ENCODE peak calls at places on chromosome 14, in six cellular contexts. One of them, this sample, is unnamed.

GRCh38 chr14:52692248-52692962 is 3.0 kb downstream of the ERO1A start:
- DNase-seq in neuronal stem cell: no peak
- DNase-seq in H1: no peak
- DNase-seq in IMR-90: peak
- DNase-seq in H9: no peak
- DNase-seq in mesenchymal stem cell: peak
- DNase-seq in this sample: no peak

GRCh38 chr14:64704743-64705405 is 650 bp downstream of the PLEKHG3 start:
- DNase-seq in neuronal stem cell: no peak
- DNase-seq in H1: no peak
- DNase-seq in IMR-90: peak
- DNase-seq in H9: no peak
- DNase-seq in mesenchymal stem cell: peak
- DNase-seq in this sample: peak

GRCh38 chr14:73394317-73394716 is 64.0 kb downstream of the NUMB start:
- DNase-seq in neuronal stem cell: no peak
- DNase-seq in H1: no peak
- DNase-seq in IMR-90: no peak
- DNase-seq in H9: no peak
- DNase-seq in mesenchymal stem cell: peak
- DNase-seq in this sample: no peak

GRCh38 chr14:67241416-67242362 is at the start of gene PALS1:
- DNase-seq in neuronal stem cell: no peak
- DNase-seq in H1: no peak
- DNase-seq in IMR-90: peak
- DNase-seq in H9: no peak
- DNase-seq in mesenchymal stem cell: peak
- DNase-seq in this sample: peak

GRCh38 chr14:27528328-27528727 is 930.5 kb upstream of the NOVA1 start:
- DNase-seq in neuronal stem cell: peak
- DNase-seq in H1: no peak
- DNase-seq in IMR-90: no peak
- DNase-seq in H9: no peak
- DNase-seq in mesenchymal stem cell: peak
- DNase-seq in this sample: no peak

GRCh38 chr14:30223385-30223785 is 295.7 kb upstream of the PRKD1 start:
- DNase-seq in neuronal stem cell: no peak
- DNase-seq in H1: no peak
- DNase-seq in IMR-90: peak
- DNase-seq in H9: no peak
- DNase-seq in mesenchymal stem cell: peak
- DNase-seq in this sample: peak

GRCh38 chr14:102020058-102020971 is 55.9 kb downstream of the DYNC1H1 start:
- DNase-seq in neuronal stem cell: no peak
- DNase-seq in H1: no peak
- DNase-seq in IMR-90: peak
- DNase-seq in H9: no peak
- DNase-seq in mesenchymal stem cell: peak
- DNase-seq in this sample: peak

GRCh38 chr14:56686416-56686815 is 106.8 kb downstream of the TMEM260 start:
- DNase-seq in neuronal stem cell: peak
- DNase-seq in H1: peak
- DNase-seq in IMR-90: no peak
- DNase-seq in H9: peak
- DNase-seq in mesenchymal stem cell: no peak
- DNase-seq in this sample: no peak

GRCh38 chr14:52349731-52350130 is 35.6 kb downstream of the PTGER2 start:
- DNase-seq in neuronal stem cell: no peak
- DNase-seq in H1: no peak
- DNase-seq in IMR-90: no peak
- DNase-seq in H9: no peak
- DNase-seq in mesenchymal stem cell: peak
- DNase-seq in this sample: no peak

GRCh38 chr14:52044791-52045522 is 23.9 kb downstream of the NID2 start:
- DNase-seq in neuronal stem cell: no peak
- DNase-seq in H1: no peak
- DNase-seq in IMR-90: peak
- DNase-seq in H9: no peak
- DNase-seq in mesenchymal stem cell: peak
- DNase-seq in this sample: peak

GRCh38 chr14:80211143-80212024 is at the start of gene DIO2:
- DNase-seq in neuronal stem cell: no peak
- DNase-seq in H1: no peak
- DNase-seq in IMR-90: peak
- DNase-seq in H9: peak
- DNase-seq in mesenchymal stem cell: no peak
- DNase-seq in this sample: peak

GRCh38 chr14:22737052-22737451 is 29.4 kb upstream of the OXA1L start:
- DNase-seq in neuronal stem cell: no peak
- DNase-seq in H1: no peak
- DNase-seq in IMR-90: no peak
- DNase-seq in H9: no peak
- DNase-seq in mesenchymal stem cell: peak
- DNase-seq in this sample: peak

GRCh38 chr14:34562776-34563150 is 23.3 kb upstream of the EAPP start:
- DNase-seq in neuronal stem cell: no peak
- DNase-seq in H1: no peak
- DNase-seq in IMR-90: no peak
- DNase-seq in H9: no peak
- DNase-seq in mesenchymal stem cell: no peak
- DNase-seq in this sample: no peak

GRCh38 chr14:32307881-32308582 is 21.1 kb upstream of the AKAP6 start:
- DNase-seq in neuronal stem cell: no peak
- DNase-seq in H1: no peak
- DNase-seq in IMR-90: no peak
- DNase-seq in H9: no peak
- DNase-seq in mesenchymal stem cell: no peak
- DNase-seq in this sample: no peak

GRCh38 chr14:67514650-67515385 is 18.3 kb upstream of the PLEKHH1 start:
- DNase-seq in neuronal stem cell: no peak
- DNase-seq in H1: no peak
- DNase-seq in IMR-90: peak
- DNase-seq in H9: peak
- DNase-seq in mesenchymal stem cell: peak
- DNase-seq in this sample: peak

GRCh38 chr14:91348861-91349465 is 68.7 kb downstream of the CCDC88C start:
- DNase-seq in neuronal stem cell: no peak
- DNase-seq in H1: no peak
- DNase-seq in IMR-90: no peak
- DNase-seq in H9: no peak
- DNase-seq in mesenchymal stem cell: no peak
- DNase-seq in this sample: no peak

GRCh38 chr14:37599527-37600368 is 4.3 kb downstream of the TTC6 start:
- DNase-seq in neuronal stem cell: no peak
- DNase-seq in H1: no peak
- DNase-seq in IMR-90: no peak
- DNase-seq in H9: peak
- DNase-seq in mesenchymal stem cell: peak
- DNase-seq in this sample: no peak

GRCh38 chr14:34199585-34199984 is 248.7 kb upstream of the EGLN3 start:
- DNase-seq in neuronal stem cell: no peak
- DNase-seq in H1: no peak
- DNase-seq in IMR-90: peak
- DNase-seq in H9: no peak
- DNase-seq in mesenchymal stem cell: peak
- DNase-seq in this sample: peak

DNA sequence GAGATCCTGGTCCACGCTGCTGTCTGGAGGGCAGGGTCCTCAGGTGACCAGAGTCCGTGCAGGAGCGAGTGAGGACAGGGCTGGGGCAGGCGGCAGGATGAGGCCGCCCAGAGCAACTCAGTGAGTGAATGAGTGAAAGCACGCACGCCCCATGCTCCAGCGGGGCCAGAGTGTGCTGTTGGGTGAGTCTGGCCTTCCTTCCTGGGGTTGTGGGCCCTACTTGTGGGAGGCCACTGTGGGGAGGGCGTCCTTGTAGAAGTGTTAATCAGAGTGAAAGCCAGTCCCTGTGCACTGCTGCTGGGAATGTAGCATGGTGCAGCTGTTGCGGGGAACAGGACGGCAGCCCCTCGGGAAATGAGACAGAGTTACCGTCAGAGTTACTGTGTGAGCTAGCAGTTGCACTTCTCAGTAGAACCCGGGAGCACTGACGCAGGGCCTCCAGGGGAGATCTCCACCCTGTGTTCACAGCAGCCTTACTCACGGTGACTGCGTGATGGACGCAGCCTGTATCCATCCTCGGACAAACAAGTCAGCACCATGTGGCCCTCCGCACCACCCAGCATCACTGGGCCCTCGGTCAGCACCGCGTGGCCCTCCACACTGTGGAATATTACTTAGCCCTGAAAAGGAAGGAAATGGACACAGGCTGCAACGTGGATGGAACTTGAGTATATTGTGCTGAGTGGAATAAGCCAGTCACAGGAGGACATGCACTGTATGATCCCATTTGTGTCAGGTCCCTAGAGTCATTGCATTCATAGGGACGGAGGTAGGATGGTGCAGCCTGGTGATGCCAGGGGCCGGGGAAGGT is 22.1 kb downstream of the PACS2 start:
- DNase-seq in neuronal stem cell: no peak
- DNase-seq in H1: no peak
- DNase-seq in IMR-90: no peak
- DNase-seq in H9: no peak
- DNase-seq in mesenchymal stem cell: no peak
- DNase-seq in this sample: no peak
- H4K91ac ChIP-seq in neuronal stem cell: peak
- H4K91ac ChIP-seq in H1: no peak
- H4K91ac ChIP-seq in IMR-90: no peak
- H4K91ac ChIP-seq in H9: no peak
- H4K91ac ChIP-seq in mesenchymal stem cell: peak
- H4K91ac ChIP-seq in this sample: no peak

DNA sequence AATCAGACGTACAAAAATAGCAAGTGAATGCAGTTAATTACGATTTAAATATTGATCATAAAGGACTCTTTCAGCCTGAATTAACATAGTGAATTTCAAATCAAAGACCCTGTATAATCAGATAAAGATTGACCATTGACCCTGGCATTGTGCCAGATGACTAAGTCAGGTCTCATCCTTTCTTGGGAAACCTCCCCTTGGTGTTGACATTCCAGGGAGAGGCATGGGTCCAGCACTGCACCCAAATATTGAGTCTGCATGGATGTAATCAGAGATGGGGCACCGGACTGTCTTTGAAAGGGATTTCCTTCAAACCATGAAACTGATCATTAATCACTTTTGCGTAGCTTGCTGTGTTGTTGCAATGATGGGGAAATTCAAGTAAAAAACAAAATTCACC is 1138.2 kb downstream of the BCL11B start:
- DNase-seq in neuronal stem cell: no peak
- DNase-seq in H1: no peak
- DNase-seq in IMR-90: no peak
- DNase-seq in H9: no peak
- DNase-seq in mesenchymal stem cell: no peak
- DNase-seq in this sample: no peak
- H4K91ac ChIP-seq in neuronal stem cell: no peak
- H4K91ac ChIP-seq in H1: no peak
- H4K91ac ChIP-seq in IMR-90: no peak
- H4K91ac ChIP-seq in H9: no peak
- H4K91ac ChIP-seq in mesenchymal stem cell: no peak
- H4K91ac ChIP-seq in this sample: no peak

GRCh38 chr14:74508292-74508731 is 14.7 kb downstream of the ISCA2 start:
- DNase-seq in neuronal stem cell: no peak
- DNase-seq in H1: no peak
- DNase-seq in IMR-90: no peak
- DNase-seq in H9: peak
- DNase-seq in mesenchymal stem cell: peak
- DNase-seq in this sample: no peak

GRCh38 chr14:74507085-74507484 is 13.5 kb downstream of the ISCA2 start:
- DNase-seq in neuronal stem cell: no peak
- DNase-seq in H1: no peak
- DNase-seq in IMR-90: no peak
- DNase-seq in H9: no peak
- DNase-seq in mesenchymal stem cell: no peak
- DNase-seq in this sample: no peak

GRCh38 chr14:74506408-74506807 is 12.8 kb downstream of the ISCA2 start:
- DNase-seq in neuronal stem cell: no peak
- DNase-seq in H1: no peak
- DNase-seq in IMR-90: no peak
- DNase-seq in H9: no peak
- DNase-seq in mesenchymal stem cell: no peak
- DNase-seq in this sample: no peak

GRCh38 chr14:74508844-74509428 is 15.4 kb downstream of the ISCA2 start:
- DNase-seq in neuronal stem cell: no peak
- DNase-seq in H1: no peak
- DNase-seq in IMR-90: no peak
- DNase-seq in H9: no peak
- DNase-seq in mesenchymal stem cell: no peak
- DNase-seq in this sample: no peak

GRCh38 chr14:74507796-74508195 is 14.2 kb downstream of the ISCA2 start:
- DNase-seq in neuronal stem cell: no peak
- DNase-seq in H1: no peak
- DNase-seq in IMR-90: no peak
- DNase-seq in H9: no peak
- DNase-seq in mesenchymal stem cell: no peak
- DNase-seq in this sample: no peak
- H4K91ac ChIP-seq in neuronal stem cell: no peak
- H4K91ac ChIP-seq in H1: no peak
- H4K91ac ChIP-seq in IMR-90: no peak
- H4K91ac ChIP-seq in H9: no peak
- H4K91ac ChIP-seq in mesenchymal stem cell: no peak
- H4K91ac ChIP-seq in this sample: no peak

GRCh38 chr14:92651106-92651792 is 97.2 kb downstream of the LGMN start:
- DNase-seq in neuronal stem cell: no peak
- DNase-seq in H1: no peak
- DNase-seq in IMR-90: no peak
- DNase-seq in H9: no peak
- DNase-seq in mesenchymal stem cell: no peak
- DNase-seq in this sample: no peak

GRCh38 chr14:92651793-92652382 is 96.5 kb downstream of the LGMN start:
- DNase-seq in neuronal stem cell: no peak
- DNase-seq in H1: no peak
- DNase-seq in IMR-90: no peak
- DNase-seq in H9: no peak
- DNase-seq in mesenchymal stem cell: no peak
- DNase-seq in this sample: no peak

GRCh38 chr14:92650581-92651105 is 97.8 kb downstream of the LGMN start:
- DNase-seq in neuronal stem cell: no peak
- DNase-seq in H1: no peak
- DNase-seq in IMR-90: no peak
- DNase-seq in H9: no peak
- DNase-seq in mesenchymal stem cell: no peak
- DNase-seq in this sample: no peak

GRCh38 chr14:92649066-92649465 is 99.4 kb downstream of the LGMN start:
- DNase-seq in neuronal stem cell: no peak
- DNase-seq in H1: no peak
- DNase-seq in IMR-90: no peak
- DNase-seq in H9: no peak
- DNase-seq in mesenchymal stem cell: no peak
- DNase-seq in this sample: no peak

DNA sequence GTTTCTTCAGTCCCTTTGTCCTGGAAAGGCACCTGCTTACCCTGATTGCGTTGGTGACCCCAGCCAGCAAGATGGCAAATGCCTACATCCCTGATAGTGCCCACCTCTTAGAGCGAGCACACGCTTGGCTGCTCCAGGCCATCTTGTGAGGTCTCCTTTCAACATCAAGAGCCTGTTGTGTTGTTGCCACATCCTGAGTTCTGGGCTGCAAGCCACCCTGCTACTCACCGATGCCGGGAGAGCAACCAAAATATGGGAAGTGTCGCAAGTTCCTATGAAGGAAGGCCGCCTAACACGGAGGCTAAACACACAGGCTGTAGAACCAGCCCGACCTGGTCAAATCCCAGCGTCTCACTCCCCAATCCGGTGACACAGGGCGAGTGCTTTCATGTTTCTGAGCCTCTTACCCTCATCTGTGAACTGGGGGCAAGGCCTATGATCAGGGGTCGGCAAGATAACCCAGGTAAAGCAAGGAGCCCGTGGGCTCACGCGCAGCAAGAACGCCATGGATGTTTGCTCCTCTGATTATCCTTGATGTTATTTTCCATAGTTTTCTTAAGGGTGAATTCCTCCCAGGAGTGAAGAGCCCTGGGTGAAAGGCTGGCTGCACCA is 98.4 kb downstream of the LGMN start:
- DNase-seq in neuronal stem cell: no peak
- DNase-seq in H1: no peak
- DNase-seq in IMR-90: peak
- DNase-seq in H9: no peak
- DNase-seq in mesenchymal stem cell: peak
- DNase-seq in this sample: peak
- H4K91ac ChIP-seq in neuronal stem cell: no peak
- H4K91ac ChIP-seq in H1: no peak
- H4K91ac ChIP-seq in IMR-90: peak
- H4K91ac ChIP-seq in H9: no peak
- H4K91ac ChIP-seq in mesenchymal stem cell: no peak
- H4K91ac ChIP-seq in this sample: peak